ENCODE peak calls at places on chromosomes 4 and X, in nine cellular contexts. L is amniotic stem cell; I is CD4-positive, alpha-beta T cell; F is SW 1271; H is stimulated activated CD8-positive, alpha-beta memory T cell treated with anti-CD3 and anti-CD28 coated beads, Interleukin-7, amount 100 ng/mL, for 1 hour; Q is stimulated activated CD4-positive, alpha-beta T cell treated with anti-CD3 and anti-CD28 coated beads, Interleukin-1b, Interleukin-23, amount 100 ng/mL, for 24 hours; G is hepatocyte; A is chondrocyte; J is central memory CD4-positive, alpha-beta T cell. K is an unnamed sample.

GRCh38 chr4:173924561-173924960 is 358.9 kb downstream of the FBXO8 start:
- DNase-seq in A (no peak), J (no peak), F (no peak), Q (no peak), H (no peak), L (no peak), G (no peak), I (no peak), K (no peak)

GRCh38 chrX:155132110-155132509 is 60.8 kb downstream of the BRCC3 start:
- DNase-seq in A (no peak), I (no peak), J (no peak), G (no peak), H (no peak), Q (no peak), L (no peak), F (no peak), K (no peak)

GRCh38 chr4:151356510-151356909 is 31.1 kb upstream of the SH3D19 start:
- DNase-seq in J (no peak), I (no peak), A (no peak), Q (no peak), F (no peak), G (no peak), L (no peak), H (no peak), K (no peak)

GRCh38 chrX:134599173-134599914 is 58.9 kb downstream of the PLAC1 start:
- DNase-seq in H (no peak), J (no peak), A (no peak), G (no peak), I (no peak), L (no peak), F (no peak), Q (peak; percentile 12), K (no peak)

GRCh38 chr4:26183017-26183416 is 137.8 kb upstream of the RBPJ start:
- DNase-seq in J (no peak), A (no peak), H (no peak), G (no peak), L (no peak), F (no peak), I (no peak), Q (no peak), K (no peak)

GRCh38 chr4:10107111-10108091 is 9.2 kb downstream of the WDR1 start:
- DNase-seq in J (no peak), F (peak; percentile 50), A (peak; percentile 89), L (no peak), G (no peak), Q (no peak), I (no peak), H (no peak), K (no peak)

GRCh38 chr4:97159625-97160024 is 983.7 kb downstream of the STPG2 start:
- DNase-seq in Q (no peak), H (no peak), L (no peak), A (no peak), G (no peak), J (no peak), I (no peak), F (no peak), K (no peak)

GRCh38 chrX:47180346-47180745 is 13.3 kb upstream of the UBA1 start:
- DNase-seq in Q (no peak), F (no peak), L (no peak), A (peak; percentile 73), J (no peak), H (no peak), I (no peak), G (no peak), K (no peak)

GRCh38 chrX:7083468-7084396 is 63.8 kb upstream of the STS start:
- DNase-seq in A (no peak), L (peak; percentile 11), I (peak; percentile 40), J (peak; percentile 78), F (peak; percentile 67), H (peak; percentile 5), Q (peak; percentile 13), G (no peak), K (no peak)

GRCh38 chr4:30718021-30718888 is 1.9 kb upstream of the PCDH7 start:
- DNase-seq in H (no peak), Q (no peak), A (peak; percentile 93), F (no peak), L (peak; percentile 29), G (peak; percentile 73), J (no peak), I (no peak), K (peak; percentile 65)

K was measured in H9.